ENCODE peak calls at places on chromosomes 12 and 14, in five cellular contexts. S is uterus, O is upper lobe of right lung, B is adipocyte, N is sciatic nerve. G is an unnamed sample.

GRCh38 chr12:48349471-48349870 is 1.2 kb downstream of the ZNF641 start:
- DNase-seq in O (no peak), B (peak), S (peak), N (peak), G (peak)

GRCh38 chr14:104967414-104968152 is 10.6 kb downstream of the AHNAK2 start:
- DNase-seq in S (peak), N (no peak), O (peak), B (peak), G (peak)

GRCh38 chr12:6567112-6567680 is 895 bp downstream of the NOP2 start:
- DNase-seq in O (no peak), N (no peak), B (peak), S (no peak), G (no peak)

GRCh38 chr14:86530457-86530856 is 1000.5 kb downstream of the FLRT2 start:
- DNase-seq in B (no peak), N (no peak), O (no peak), S (no peak), G (no peak)

GRCh38 chr12:75720807-75721206 is 209.4 kb upstream of the KRR1 start:
- DNase-seq in O (no peak), B (peak), N (no peak), S (no peak), G (no peak)

GRCh38 chr14:86796221-86797074 is 1196.5 kb downstream of the GALC start:
- DNase-seq in O (no peak), S (no peak), B (peak), N (no peak), G (peak)

GRCh38 chr12:20459920-20460319 is 91.6 kb downstream of the PDE3A start:
- DNase-seq in S (no peak), B (no peak), O (no peak), N (no peak), G (no peak)

GRCh38 chr12:68911197-68911718 is 21.7 kb downstream of the CPM start:
- DNase-seq in S (no peak), N (no peak), B (no peak), O (no peak), G (no peak)

GRCh38 chr12:109744991-109745942 is 31.6 kb downstream of the FAM222A start:
- DNase-seq in N (peak), O (peak), B (no peak), S (peak), G (no peak)

GRCh38 chr12:95083938-95084337 is 10.5 kb upstream of the NR2C1 start:
- DNase-seq in B (peak), S (peak), N (no peak), O (no peak), G (peak)

GRCh38 chr14:105248368-105249174 is at the start of gene BTBD6:
- DNase-seq in O (peak), S (peak), B (peak), N (peak), G (peak)

GRCh38 chr12:57853864-57854556 is 7.5 kb upstream of the CTDSP2 start:
- DNase-seq in B (no peak), O (no peak), S (no peak), N (no peak), G (no peak)

GRCh38 chr12:6416596-6416995 is 28.2 kb upstream of the CD27 start:
- DNase-seq in S (no peak), B (no peak), N (no peak), O (no peak), G (no peak)

GRCh38 chr14:88551936-88552565 is 2.8 kb downstream of the PTPN21 start:
- DNase-seq in O (no peak), S (no peak), B (peak), N (no peak), G (peak)

GRCh38 chr12:21583587-21583986 is 21.1 kb downstream of the GYS2 start:
- DNase-seq in O (no peak), B (no peak), S (no peak), N (no peak), G (no peak)

GRCh38 chr14:58572092-58572853 is 65.5 kb upstream of the DACT1 start:
- DNase-seq in N (no peak), O (no peak), B (peak), S (no peak), G (peak)

GRCh38 chr14:22184157-22185025 is 404.6 kb downstream of the DAD1 start:
- DNase-seq in N (no peak), B (no peak), S (no peak), O (no peak), G (no peak)

GRCh38 chr12:95802482-95803264 is 12.1 kb upstream of the NTN4 start:
- DNase-seq in O (no peak), N (no peak), S (no peak), B (peak), G (peak)

GRCh38 chr12:78331764-78332163 is 501.1 kb downstream of the NAV3 start:
- DNase-seq in O (no peak), S (no peak), N (no peak), B (peak), G (peak)

GRCh38 chr12:15982071-15982470 is 70.9 kb downstream of the DERA start:
- DNase-seq in B (no peak), N (no peak), O (no peak), S (no peak), G (no peak)

GRCh38 chr14:35213869-35214387 is 78.3 kb upstream of the PSMA6 start:
- DNase-seq in N (no peak), O (no peak), B (peak), S (no peak), G (peak)

G was measured in cardiac fibroblast.